ENCODE peak calls at places on chromosome 7, in eight cellular contexts. One of them, this sample, is unnamed.

GRCh38 chr7:143171697-143172096 is 11.5 kb upstream of the TAS2R39 start:
- DNase-seq in lower lobe of right lung: no peak
- DNase-seq in breast epithelium: peak; percentile 34
- DNase-seq in neural progenitor cell: no peak
- DNase-seq in psoas muscle: no peak
- DNase-seq in cardiac muscle cell: no peak
- DNase-seq in body of pancreas: no peak
- DNase-seq in effector memory CD4-positive, alpha-beta T cell: no peak
- DNase-seq in this sample: peak; percentile 17

GRCh38 chr7:107882766-107883165 is 8.2 kb upstream of the DLD start:
- DNase-seq in breast epithelium: no peak
- DNase-seq in body of pancreas: no peak
- DNase-seq in neural progenitor cell: no peak
- DNase-seq in psoas muscle: no peak
- DNase-seq in lower lobe of right lung: no peak
- DNase-seq in cardiac muscle cell: no peak
- DNase-seq in effector memory CD4-positive, alpha-beta T cell: no peak
- DNase-seq in this sample: no peak

GRCh38 chr7:71868797-71869196 is 543.3 kb downstream of the CALN1 start:
- DNase-seq in psoas muscle: no peak
- DNase-seq in effector memory CD4-positive, alpha-beta T cell: no peak
- DNase-seq in cardiac muscle cell: no peak
- DNase-seq in neural progenitor cell: no peak
- DNase-seq in body of pancreas: no peak
- DNase-seq in breast epithelium: no peak
- DNase-seq in lower lobe of right lung: no peak
- DNase-seq in this sample: no peak

GRCh38 chr7:100626530-100627237 is 14.3 kb downstream of the MOSPD3 start:
- DNase-seq in cardiac muscle cell: peak; percentile 81
- DNase-seq in neural progenitor cell: peak; percentile 89
- DNase-seq in body of pancreas: peak; percentile 73
- DNase-seq in lower lobe of right lung: peak; percentile 87
- DNase-seq in breast epithelium: peak; percentile 66
- DNase-seq in effector memory CD4-positive, alpha-beta T cell: peak; percentile 87
- DNase-seq in psoas muscle: peak; percentile 82
- DNase-seq in this sample: peak; percentile 84

GRCh38 chr7:45088821-45089313 is at the start of gene NACAD:
- DNase-seq in lower lobe of right lung: no peak
- DNase-seq in effector memory CD4-positive, alpha-beta T cell: peak; percentile 7
- DNase-seq in psoas muscle: peak; percentile 48
- DNase-seq in neural progenitor cell: peak; percentile 63
- DNase-seq in cardiac muscle cell: peak; percentile 28
- DNase-seq in breast epithelium: no peak
- DNase-seq in body of pancreas: no peak
- DNase-seq in this sample: no peak

GRCh38 chr7:2099036-2099957 is 133.4 kb downstream of the MAD1L1 start:
- DNase-seq in breast epithelium: no peak
- DNase-seq in cardiac muscle cell: no peak
- DNase-seq in lower lobe of right lung: no peak
- DNase-seq in body of pancreas: no peak
- DNase-seq in effector memory CD4-positive, alpha-beta T cell: no peak
- DNase-seq in psoas muscle: no peak
- DNase-seq in neural progenitor cell: no peak
- DNase-seq in this sample: no peak

GRCh38 chr7:43869898-43870240 is 552 bp upstream of the MRPS24 start:
- DNase-seq in neural progenitor cell: no peak
- DNase-seq in body of pancreas: peak; percentile 38
- DNase-seq in effector memory CD4-positive, alpha-beta T cell: no peak
- DNase-seq in breast epithelium: peak; percentile 59
- DNase-seq in cardiac muscle cell: no peak
- DNase-seq in lower lobe of right lung: no peak
- DNase-seq in psoas muscle: peak; percentile 31
- DNase-seq in this sample: no peak

GRCh38 chr7:55969391-55969790 is 5.0 kb downstream of the NIPSNAP2 start:
- DNase-seq in body of pancreas: no peak
- DNase-seq in psoas muscle: no peak
- DNase-seq in effector memory CD4-positive, alpha-beta T cell: no peak
- DNase-seq in lower lobe of right lung: no peak
- DNase-seq in cardiac muscle cell: no peak
- DNase-seq in breast epithelium: no peak
- DNase-seq in neural progenitor cell: no peak
- DNase-seq in this sample: no peak

GRCh38 chr7:102106625-102107024 is 180.0 kb upstream of the SH2B2 start:
- DNase-seq in effector memory CD4-positive, alpha-beta T cell: no peak
- DNase-seq in neural progenitor cell: no peak
- DNase-seq in lower lobe of right lung: no peak
- DNase-seq in cardiac muscle cell: no peak
- DNase-seq in body of pancreas: no peak
- DNase-seq in breast epithelium: no peak
- DNase-seq in psoas muscle: no peak
- DNase-seq in this sample: no peak

GRCh38 chr7:25037325-25037724 is 57.3 kb upstream of the OSBPL3 start:
- DNase-seq in cardiac muscle cell: no peak
- DNase-seq in neural progenitor cell: no peak
- DNase-seq in breast epithelium: no peak
- DNase-seq in body of pancreas: no peak
- DNase-seq in effector memory CD4-positive, alpha-beta T cell: no peak
- DNase-seq in psoas muscle: no peak
- DNase-seq in lower lobe of right lung: no peak
- DNase-seq in this sample: no peak

GRCh38 chr7:24830440-24831050 is 73.3 kb upstream of the GSDME start:
- DNase-seq in breast epithelium: no peak
- DNase-seq in body of pancreas: no peak
- DNase-seq in lower lobe of right lung: no peak
- DNase-seq in neural progenitor cell: no peak
- DNase-seq in effector memory CD4-positive, alpha-beta T cell: no peak
- DNase-seq in cardiac muscle cell: no peak
- DNase-seq in psoas muscle: no peak
- DNase-seq in this sample: peak; percentile 44

GRCh38 chr7:123888192-123888591 is 36.8 kb upstream of the SPAM1 start:
- DNase-seq in breast epithelium: no peak
- DNase-seq in psoas muscle: no peak
- DNase-seq in lower lobe of right lung: no peak
- DNase-seq in effector memory CD4-positive, alpha-beta T cell: no peak
- DNase-seq in neural progenitor cell: no peak
- DNase-seq in cardiac muscle cell: no peak
- DNase-seq in body of pancreas: no peak
- DNase-seq in this sample: no peak

GRCh38 chr7:140033779-140034363 is 28.9 kb downstream of the PARP12 start:
- DNase-seq in body of pancreas: no peak
- DNase-seq in psoas muscle: no peak
- DNase-seq in effector memory CD4-positive, alpha-beta T cell: no peak
- DNase-seq in lower lobe of right lung: no peak
- DNase-seq in neural progenitor cell: no peak
- DNase-seq in breast epithelium: no peak
- DNase-seq in cardiac muscle cell: no peak
- DNase-seq in this sample: no peak

GRCh38 chr7:156043435-156044123 is 231.3 kb upstream of the SHH start:
- DNase-seq in lower lobe of right lung: no peak
- DNase-seq in cardiac muscle cell: no peak
- DNase-seq in breast epithelium: no peak
- DNase-seq in neural progenitor cell: no peak
- DNase-seq in psoas muscle: no peak
- DNase-seq in body of pancreas: no peak
- DNase-seq in effector memory CD4-positive, alpha-beta T cell: no peak
- DNase-seq in this sample: no peak

GRCh38 chr7:84939442-84939841 is 247.4 kb downstream of the SEMA3D start:
- DNase-seq in breast epithelium: no peak
- DNase-seq in neural progenitor cell: no peak
- DNase-seq in psoas muscle: no peak
- DNase-seq in lower lobe of right lung: no peak
- DNase-seq in effector memory CD4-positive, alpha-beta T cell: no peak
- DNase-seq in body of pancreas: no peak
- DNase-seq in cardiac muscle cell: no peak
- DNase-seq in this sample: no peak

GRCh38 chr7:84941936-84942335 is 244.9 kb downstream of the SEMA3D start:
- DNase-seq in psoas muscle: no peak
- DNase-seq in effector memory CD4-positive, alpha-beta T cell: no peak
- DNase-seq in neural progenitor cell: no peak
- DNase-seq in cardiac muscle cell: no peak
- DNase-seq in breast epithelium: no peak
- DNase-seq in body of pancreas: no peak
- DNase-seq in lower lobe of right lung: no peak
- DNase-seq in this sample: no peak

GRCh38 chr7:84941291-84941690 is 245.6 kb downstream of the SEMA3D start:
- DNase-seq in lower lobe of right lung: no peak
- DNase-seq in neural progenitor cell: no peak
- DNase-seq in cardiac muscle cell: no peak
- DNase-seq in psoas muscle: no peak
- DNase-seq in body of pancreas: no peak
- DNase-seq in breast epithelium: no peak
- DNase-seq in effector memory CD4-positive, alpha-beta T cell: no peak
- DNase-seq in this sample: no peak

DNA sequence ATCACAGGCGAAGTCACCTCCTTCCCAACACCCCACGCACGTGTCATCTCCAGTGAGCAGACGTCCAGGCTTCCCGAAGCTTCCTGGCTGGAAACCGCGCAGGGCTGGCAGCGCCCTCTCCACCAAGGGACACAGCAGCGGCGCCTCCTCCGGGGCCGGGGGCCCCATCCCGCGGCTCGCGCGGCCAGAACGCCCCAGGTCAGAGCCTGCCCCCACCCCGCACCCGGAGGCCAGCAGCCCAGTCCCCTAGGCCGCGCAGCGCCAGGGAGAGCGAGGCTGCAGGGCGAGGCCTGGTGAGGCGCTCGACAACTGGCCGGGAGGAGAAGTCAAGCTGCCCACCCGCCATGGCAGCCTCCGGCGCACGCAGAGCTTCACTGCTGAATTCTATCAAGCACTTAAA is 247.0 kb downstream of the SEMA3D start:
- DNase-seq in breast epithelium: no peak
- DNase-seq in neural progenitor cell: no peak
- DNase-seq in cardiac muscle cell: no peak
- DNase-seq in effector memory CD4-positive, alpha-beta T cell: no peak
- DNase-seq in lower lobe of right lung: peak; percentile 30
- DNase-seq in psoas muscle: peak; percentile 5
- DNase-seq in body of pancreas: no peak
- DNase-seq in this sample: no peak
- H3K4me3 ChIP-seq in breast epithelium: no peak overlapping the region
- H3K4me3 ChIP-seq in neural progenitor cell: no peak overlapping the region
- H3K4me3 ChIP-seq in cardiac muscle cell: no peak overlapping the region
- H3K4me3 ChIP-seq in effector memory CD4-positive, alpha-beta T cell: no peak overlapping the region
- H3K4me3 ChIP-seq in lower lobe of right lung: no peak overlapping the region
- H3K4me3 ChIP-seq in psoas muscle: no peak overlapping the region
- H3K4me3 ChIP-seq in body of pancreas: no peak overlapping the region
- H3K4me3 ChIP-seq in this sample: no peak overlapping the region

DNA sequence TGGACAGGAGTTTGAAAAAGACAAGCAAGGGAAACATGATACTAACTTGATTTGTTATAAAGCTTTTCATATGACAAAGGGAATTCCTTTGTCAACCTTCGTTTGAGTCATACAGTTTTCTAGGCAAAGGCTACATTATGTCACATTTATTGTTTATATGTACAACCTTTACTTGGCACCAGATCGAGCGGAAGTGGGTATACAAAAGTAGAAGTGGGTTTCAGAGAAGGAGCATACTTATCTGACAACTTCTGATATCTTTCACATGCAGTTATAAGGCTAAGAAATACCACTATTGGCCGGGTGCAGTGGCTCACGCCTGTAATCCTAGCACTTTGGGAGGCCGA is 11.0 kb downstream of the STMP1 start:
- DNase-seq in psoas muscle: no peak
- DNase-seq in cardiac muscle cell: no peak
- DNase-seq in lower lobe of right lung: no peak
- DNase-seq in body of pancreas: no peak
- DNase-seq in effector memory CD4-positive, alpha-beta T cell: no peak
- DNase-seq in breast epithelium: no peak
- DNase-seq in neural progenitor cell: no peak
- DNase-seq in this sample: no peak
- H3K27ac ChIP-seq in psoas muscle: peak overlapping the region; percentile 59
- H3K27ac ChIP-seq in cardiac muscle cell: peak overlapping the region; percentile 49
- H3K27ac ChIP-seq in lower lobe of right lung: no peak overlapping the region
- H3K27ac ChIP-seq in body of pancreas: no peak overlapping the region
- H3K27ac ChIP-seq in effector memory CD4-positive, alpha-beta T cell: no peak overlapping the region
- H3K27ac ChIP-seq in breast epithelium: no peak overlapping the region
- H3K27ac ChIP-seq in neural progenitor cell: no peak overlapping the region
- H3K27ac ChIP-seq in this sample: no peak overlapping the region

DNA sequence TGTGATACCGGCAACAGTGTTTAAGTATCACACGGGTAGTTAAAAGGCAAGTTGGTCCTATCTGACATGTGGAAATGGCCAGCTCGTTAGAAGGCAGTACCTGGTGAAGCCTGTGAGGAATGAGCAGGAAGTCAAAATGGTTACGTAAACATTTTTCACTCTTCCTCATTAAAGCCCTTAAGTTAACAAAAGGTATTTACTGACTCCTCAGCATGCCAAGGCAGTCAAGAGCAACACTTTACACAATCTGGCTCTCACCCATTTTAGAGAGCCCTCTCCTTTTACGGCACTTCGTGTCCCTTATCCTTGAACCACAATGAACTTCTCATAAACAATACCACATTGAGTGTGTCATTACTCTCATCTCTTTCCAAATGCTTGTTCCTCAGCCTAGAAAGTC is 11.0 kb upstream of the RSBN1L start:
- DNase-seq in psoas muscle: no peak
- DNase-seq in effector memory CD4-positive, alpha-beta T cell: no peak
- DNase-seq in body of pancreas: peak; percentile 69
- DNase-seq in breast epithelium: peak; percentile 51
- DNase-seq in cardiac muscle cell: no peak
- DNase-seq in neural progenitor cell: no peak
- DNase-seq in lower lobe of right lung: no peak
- DNase-seq in this sample: peak; percentile 67
- H3K4me1 ChIP-seq in psoas muscle: no peaks in the 10 kb centered on the region
- H3K4me1 ChIP-seq in effector memory CD4-positive, alpha-beta T cell: peaks cover 14% of the 10 kb centered on the region
- H3K4me1 ChIP-seq in body of pancreas: peaks cover 87% of the 10 kb centered on the region
- H3K4me1 ChIP-seq in breast epithelium: no peaks in the 10 kb centered on the region
- H3K4me1 ChIP-seq in cardiac muscle cell: peaks cover 5% of the 10 kb centered on the region
- H3K4me1 ChIP-seq in neural progenitor cell: peaks cover 4% of the 10 kb centered on the region
- H3K4me1 ChIP-seq in lower lobe of right lung: peaks cover 34% of the 10 kb centered on the region
- H3K4me1 ChIP-seq in this sample: peaks cover 12% of the 10 kb centered on the region

GRCh38 chr7:30816291-30817059 is 45.3 kb downstream of the MINDY4 start:
- DNase-seq in neural progenitor cell: no peak
- DNase-seq in cardiac muscle cell: no peak
- DNase-seq in effector memory CD4-positive, alpha-beta T cell: no peak
- DNase-seq in breast epithelium: no peak
- DNase-seq in psoas muscle: peak; percentile 60
- DNase-seq in lower lobe of right lung: no peak
- DNase-seq in body of pancreas: no peak
- DNase-seq in this sample: no peak
- H3K4me3 ChIP-seq in neural progenitor cell: no peak overlapping the region
- H3K4me3 ChIP-seq in cardiac muscle cell: no peak overlapping the region
- H3K4me3 ChIP-seq in effector memory CD4-positive, alpha-beta T cell: no peak overlapping the region
- H3K4me3 ChIP-seq in breast epithelium: no peak overlapping the region
- H3K4me3 ChIP-seq in psoas muscle: no peak overlapping the region
- H3K4me3 ChIP-seq in lower lobe of right lung: no peak overlapping the region
- H3K4me3 ChIP-seq in body of pancreas: no peak overlapping the region
- H3K4me3 ChIP-seq in this sample: no peak overlapping the region

GRCh38 chr7:16411391-16411790 is 9.9 kb downstream of the CRPPA start:
- DNase-seq in lower lobe of right lung: no peak
- DNase-seq in cardiac muscle cell: no peak
- DNase-seq in psoas muscle: no peak
- DNase-seq in neural progenitor cell: no peak
- DNase-seq in effector memory CD4-positive, alpha-beta T cell: no peak
- DNase-seq in body of pancreas: no peak
- DNase-seq in breast epithelium: no peak
- DNase-seq in this sample: no peak
- H3K27ac ChIP-seq in lower lobe of right lung: no peak overlapping the region
- H3K27ac ChIP-seq in cardiac muscle cell: no peak overlapping the region
- H3K27ac ChIP-seq in psoas muscle: no peak overlapping the region
- H3K27ac ChIP-seq in neural progenitor cell: no peak overlapping the region
- H3K27ac ChIP-seq in effector memory CD4-positive, alpha-beta T cell: no peak overlapping the region
- H3K27ac ChIP-seq in body of pancreas: no peak overlapping the region
- H3K27ac ChIP-seq in breast epithelium: no peak overlapping the region
- H3K27ac ChIP-seq in this sample: no peak overlapping the region

GRCh38 chr7:121084256-121084655 is 95.7 kb downstream of the CPED1 start:
- DNase-seq in lower lobe of right lung: no peak
- DNase-seq in neural progenitor cell: no peak
- DNase-seq in breast epithelium: no peak
- DNase-seq in effector memory CD4-positive, alpha-beta T cell: no peak
- DNase-seq in psoas muscle: no peak
- DNase-seq in body of pancreas: no peak
- DNase-seq in cardiac muscle cell: no peak
- DNase-seq in this sample: no peak
- H3K4me1 ChIP-seq in lower lobe of right lung: no peaks in the 10 kb centered on the region
- H3K4me1 ChIP-seq in neural progenitor cell: no peaks in the 10 kb centered on the region
- H3K4me1 ChIP-seq in breast epithelium: no peaks in the 10 kb centered on the region
- H3K4me1 ChIP-seq in effector memory CD4-positive, alpha-beta T cell: no peaks in the 10 kb centered on the region
- H3K4me1 ChIP-seq in psoas muscle: peaks cover 59% of the 10 kb centered on the region
- H3K4me1 ChIP-seq in body of pancreas: no peaks in the 10 kb centered on the region
- H3K4me1 ChIP-seq in cardiac muscle cell: peaks cover 13% of the 10 kb centered on the region
- H3K4me1 ChIP-seq in this sample: no peaks in the 10 kb centered on the region

This sample was measured in small intestine.